ENCODE peak calls at places on chromosome X, in ten cellular contexts. G, S, F, L, K, Q, U, N, X and J are unnamed samples. For H3K9me3 and H3K4me1, the result is how much of the 10 kb centered on the place peaks cover.

GRCh38 chrX:17605676-17606075 is 131.6 kb upstream of the SCML1 start:
- DNase-seq in Q (no peak), L (no peak), N (no peak), K (no peak), U (peak), G (no peak), F (no peak), S (peak), X (no peak), J (no peak)

GRCh38 chrX:145563159-145563558 is 254.5 kb upstream of the SLITRK2 start:
- DNase-seq in F (no peak), S (no peak), X (no peak), Q (no peak), G (no peak), N (no peak), K (no peak), U (no peak), L (no peak), J (no peak)

GRCh38 chrX:78595901-78596502 is 63.1 kb downstream of the RTL3 start:
- DNase-seq in Q (no peak), L (no peak), F (no peak), K (no peak), G (no peak), U (no peak), S (no peak), N (no peak), X (no peak), J (no peak)

GRCh38 chrX:7147431-7147977 is at the start of gene STS:
- DNase-seq in S (peak), N (peak), Q (no peak), U (peak), F (no peak), G (peak), K (peak), X (peak), L (peak), J (peak)

GRCh38 chrX:68717196-68717595 is 69.7 kb downstream of the STARD8 start:
- DNase-seq in Q (no peak), L (no peak), F (no peak), X (peak), N (no peak), S (no peak), G (peak), K (no peak), U (no peak), J (no peak)

GRCh38 chrX:31323658-31324057 is 251.8 kb upstream of the FTHL17 start:
- DNase-seq in S (no peak), U (no peak), Q (no peak), G (no peak), N (no peak), L (no peak), X (no peak), K (no peak), F (no peak), J (no peak)

GRCh38 chrX:5458300-5458699 is 770.4 kb downstream of the NLGN4X start:
- DNase-seq in X (no peak), G (no peak), Q (no peak), S (no peak), L (no peak), K (no peak), U (no peak), F (no peak), N (no peak), J (no peak)

GRCh38 chrX:73922856-73923429 is 359.9 kb downstream of the CHIC1 start:
- DNase-seq in G (no peak), X (no peak), U (no peak), K (no peak), Q (no peak), F (no peak), S (peak), N (no peak), L (no peak), J (no peak)

GRCh38 chrX:118519411-118520205 is 24.0 kb downstream of the DOCK11 start:
- DNase-seq in F (no peak), X (no peak), Q (no peak), K (no peak), S (peak), U (no peak), N (no peak), L (no peak), G (no peak), J (no peak)

GRCh38 chrX:14916017-14916674 is 42.9 kb downstream of the MOSPD2 start:
- DNase-seq in N (no peak), F (no peak), Q (no peak), S (peak), K (no peak), X (no peak), G (no peak), L (no peak), U (peak), J (no peak)

GRCh38 chrX:112163916-112164315 is 81.3 kb upstream of the TRPC5 start:
- DNase-seq in F (no peak), S (peak), N (no peak), K (no peak), U (no peak), Q (no peak), X (no peak), L (no peak), G (no peak), J (no peak)

GRCh38 chrX:39011454-39012204 is 210.4 kb downstream of the MID1IP1 start:
- DNase-seq in K (no peak), G (no peak), N (no peak), S (no peak), U (no peak), Q (no peak), F (no peak), X (peak), L (peak), J (no peak)

GRCh38 chrX:149006235-149006634 is 498.9 kb downstream of the IDS start:
- DNase-seq in K (no peak), U (no peak), Q (no peak), N (no peak), F (no peak), G (no peak), S (no peak), L (no peak), X (no peak), J (no peak)

GRCh38 chrX:57379296-57379695 is 92.8 kb downstream of the FAAH2 start:
- DNase-seq in K (no peak), S (no peak), G (no peak), L (no peak), F (no peak), U (no peak), N (no peak), X (no peak), Q (no peak), J (no peak)

GRCh38 chrX:54820737-54821136 is 13.2 kb downstream of the MAGED2 start:
- DNase-seq in S (no peak), Q (no peak), N (no peak), F (no peak), X (no peak), L (no peak), U (no peak), G (no peak), K (no peak), J (no peak)

GRCh38 chrX:73668779-73669178 is 105.8 kb downstream of the CHIC1 start:
- DNase-seq in N (no peak), G (no peak), X (no peak), L (no peak), S (no peak), Q (no peak), K (no peak), U (peak), F (no peak), J (peak)

GRCh38 chrX:155966876-155967275 is 30.6 kb upstream of the IL9R start:
- DNase-seq in L (peak), K (no peak), X (no peak), N (no peak), F (peak), U (peak), G (no peak), S (no peak), Q (peak), J (no peak)

GRCh38 chrX:36407886-36408285 is 488.4 kb downstream of the CFAP47 start:
- DNase-seq in L (no peak), G (no peak), S (no peak), U (no peak), F (no peak), X (no peak), K (no peak), N (no peak), Q (no peak), J (no peak)

GRCh38 chrX:115065304-115065703 is 47.9 kb upstream of the IL13RA2 start:
- DNase-seq in F (no peak), N (no peak), U (no peak), X (no peak), G (no peak), Q (no peak), S (no peak), L (no peak), K (no peak), J (no peak)

DNA sequence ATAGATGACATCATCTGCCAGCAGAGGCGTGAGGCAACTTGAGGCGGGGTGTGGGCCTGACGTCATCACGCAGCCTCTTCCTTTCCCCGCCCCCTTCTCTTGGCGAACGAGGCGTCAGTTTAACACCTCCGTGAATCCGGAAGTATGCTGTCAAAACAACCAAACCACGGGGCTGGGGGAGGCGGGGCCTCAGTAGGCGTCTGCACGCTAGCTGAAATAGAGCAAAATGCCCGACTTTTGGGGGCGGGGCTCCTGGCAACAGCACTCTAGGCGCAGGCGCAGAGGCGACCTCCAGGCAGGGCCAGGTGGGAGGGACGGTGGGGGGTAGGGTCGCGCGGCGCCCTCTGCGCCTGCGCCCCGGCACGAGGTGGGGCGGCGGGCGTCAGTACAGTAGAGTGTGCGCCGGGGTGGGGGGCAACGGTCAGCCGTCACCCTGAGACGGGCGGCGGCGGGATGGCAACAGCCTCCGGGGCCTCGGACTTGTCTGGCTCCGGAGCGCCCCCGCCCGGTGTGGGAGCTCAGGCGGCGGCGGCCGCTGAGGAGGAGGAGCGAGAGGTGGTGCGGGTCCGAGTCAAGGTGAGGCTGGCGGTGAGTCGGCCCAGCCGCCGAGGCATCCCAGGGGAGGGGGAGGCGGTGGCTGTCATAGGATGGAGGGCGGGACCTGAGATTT is at the start of gene TBC1D25:
- DNase-seq in U (peak), L (peak), S (peak), X (peak), G (peak), K (peak), N (peak), Q (peak), F (peak), J (peak)
- TF ChIP-seq POLR2A in U (peak), L (peak), S (peak), X (peak), G (peak), K (peak), N (peak), Q (peak), F (peak), J (no peak)

GRCh38 chrX:63930140-63930539 is 145.1 kb upstream of the ARHGEF9 start:
- DNase-seq in L (no peak), U (no peak), N (no peak), X (no peak), S (no peak), Q (no peak), K (no peak), F (no peak), G (no peak), J (no peak)
- H3K9me3 ChIP-seq in L (under half), U (under half), N (under half), X (under half), S (under half), Q (under half), K (under half), F (under half), G (under half), J (under half)

DNA sequence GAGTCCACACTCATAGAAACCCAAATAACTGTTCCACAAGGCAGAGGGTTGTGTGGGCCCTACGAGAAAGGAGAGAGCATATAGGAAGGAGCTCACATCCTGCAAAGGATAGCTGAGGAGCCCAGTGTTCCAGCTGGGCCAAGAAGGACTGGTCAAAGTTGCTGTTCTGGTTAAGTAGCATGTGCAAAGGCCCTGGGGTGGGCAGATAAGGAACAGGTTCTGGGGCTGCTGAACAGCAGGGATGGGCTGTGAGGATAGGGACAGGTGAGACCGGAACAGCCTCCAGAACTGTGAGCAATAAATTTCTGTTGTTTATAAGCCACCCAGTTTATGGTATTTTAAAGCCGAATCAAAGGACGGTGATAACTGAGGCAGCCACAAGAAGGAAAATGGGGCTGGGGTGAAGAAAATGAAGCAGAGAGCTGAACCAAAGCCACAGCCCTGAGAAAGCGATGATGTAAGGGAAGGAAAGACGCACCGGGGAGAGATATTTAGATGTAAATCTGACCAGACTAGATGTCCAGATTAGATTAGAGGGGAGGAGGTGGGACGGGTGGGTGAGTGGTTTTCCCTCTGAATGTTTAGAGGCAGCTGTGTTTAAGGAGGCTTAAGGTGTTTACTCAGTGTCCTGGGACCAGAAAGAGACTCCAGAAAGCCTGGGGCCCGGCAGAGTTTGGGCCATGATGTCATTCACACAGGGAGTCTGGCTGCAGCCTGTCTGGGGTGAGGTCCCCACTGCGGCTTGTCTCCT is 180.8 kb upstream of the BCOR start:
- DNase-seq in X (no peak), U (no peak), L (no peak), K (no peak), G (no peak), N (no peak), S (no peak), F (no peak), Q (no peak), J (no peak)
- H3K4me1 ChIP-seq in X (under half), U (under half), L (under half), K (under half), G (under half), N (under half), S (under half), F (under half), Q (under half), J (under half)

GRCh38 chrX:45775462-45775861 is 574.8 kb upstream of the DIPK2B start:
- DNase-seq in G (no peak), N (no peak), Q (no peak), U (no peak), L (no peak), X (no peak), K (no peak), S (peak), F (no peak), J (no peak)
- TF ChIP-seq POLR2A in G (no peak), N (no peak), Q (no peak), U (no peak), L (no peak), X (no peak), K (no peak), S (no peak), F (no peak), J (no peak)

GRCh38 chrX:45505214-45505613 is 304.5 kb upstream of the DIPK2B start:
- DNase-seq in U (peak), N (no peak), K (no peak), S (peak), F (no peak), L (no peak), Q (no peak), X (no peak), G (no peak), J (no peak)

GRCh38 chrX:45506149-45506768 is 305.6 kb upstream of the DIPK2B start:
- DNase-seq in L (no peak), F (no peak), X (no peak), N (no peak), G (no peak), K (no peak), S (no peak), Q (no peak), U (no peak), J (no peak)

GRCh38 chrX:45497290-45497689 is 296.6 kb upstream of the DIPK2B start:
- DNase-seq in G (no peak), Q (no peak), K (no peak), L (no peak), U (no peak), S (peak), F (no peak), X (no peak), N (no peak), J (no peak)

DNA sequence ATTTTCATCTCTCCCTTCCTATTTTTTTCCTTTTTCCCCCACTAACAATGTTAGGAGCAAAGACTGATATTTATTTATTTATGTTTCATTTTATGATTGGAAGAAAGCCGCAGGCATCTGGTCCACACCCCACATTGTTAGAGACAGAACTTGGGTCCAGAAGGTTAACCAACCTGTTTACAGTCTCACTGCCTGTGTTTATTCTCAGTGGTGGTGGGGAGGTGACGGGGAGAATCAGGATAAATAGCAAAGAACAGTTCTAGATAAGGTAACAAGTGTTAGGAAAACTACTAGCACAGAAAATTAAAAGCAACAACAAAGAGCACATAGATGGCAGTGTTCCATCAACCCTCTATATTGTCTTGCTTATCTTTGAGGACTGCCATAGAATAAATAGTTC is 301.7 kb upstream of the DIPK2B start:
- DNase-seq in K (no peak), Q (no peak), S (no peak), U (no peak), F (no peak), L (no peak), X (no peak), G (no peak), N (no peak), J (no peak)
- H3K9me3 ChIP-seq in K (under half), Q (under half), S (under half), U (under half), F (under half), L (under half), X (under half), G (under half), N (under half), J (under half)